ENCODE peak calls at places on chromosomes 5 and 9, in four cellular contexts. T, N, D and J are unnamed samples. For H3K4me1, the result is how much of the 10 kb centered on the place peaks cover.

GRCh38 chr5:18465833-18466681 is 831.8 kb downstream of the TAF11L14 start:
- DNase-seq in T (peak), D (no peak), N (peak), J (peak)

GRCh38 chr5:54184797-54185196 is 125.6 kb downstream of the ARL15 start:
- DNase-seq in N (no peak), T (no peak), D (no peak), J (no peak)

GRCh38 chr5:93107828-93108520 is 473.0 kb downstream of the NR2F1-AS1 start:
- DNase-seq in D (no peak), T (no peak), N (no peak), J (no peak)

GRCh38 chr5:78447775-78448424 is 87.5 kb downstream of the SCAMP1 start:
- DNase-seq in N (no peak), D (no peak), T (no peak), J (no peak)

GRCh38 chr9:20209421-20210340 is 412.6 kb downstream of the MLLT3 start:
- DNase-seq in N (no peak), T (no peak), D (no peak), J (no peak)

GRCh38 chr5:43582082-43583005 is 20.6 kb upstream of the NNT start:
- DNase-seq in N (no peak), D (no peak), T (no peak), J (no peak)

GRCh38 chr5:77369566-77369965 is 122.5 kb downstream of the WDR41 start:
- DNase-seq in T (no peak), D (no peak), N (no peak), J (no peak)

GRCh38 chr5:101393795-101394450 is 490.8 kb upstream of the ST8SIA4 start:
- DNase-seq in T (no peak), D (no peak), N (no peak), J (no peak)

GRCh38 chr5:61816585-61817450 is 484.8 kb downstream of the ZSWIM6 start:
- DNase-seq in T (peak), D (no peak), N (no peak), J (no peak)

GRCh38 chr9:97367729-97368128 is 44.2 kb upstream of the TDRD7 start:
- DNase-seq in D (no peak), T (no peak), N (no peak), J (no peak)

GRCh38 chr5:119243888-119244287 is 111.9 kb upstream of the TNFAIP8 start:
- DNase-seq in T (peak), D (no peak), N (no peak), J (no peak)

GRCh38 chr5:141934099-141934844 is 10.6 kb downstream of the DELE1 start:
- DNase-seq in D (peak), T (no peak), N (peak), J (no peak)

GRCh38 chr5:175746851-175747250 is 89.0 kb downstream of the HRH2 start:
- DNase-seq in N (peak), D (no peak), T (peak), J (peak)

GRCh38 chr5:150106669-150107068 is 20.3 kb upstream of the CSF1R start:
- DNase-seq in D (no peak), T (no peak), N (no peak), J (peak)

GRCh38 chr9:131273146-131273545 is 3.2 kb downstream of the FAM78A start:
- DNase-seq in T (no peak), D (peak), N (no peak), J (no peak)

GRCh38 chr5:82330921-82331320 is 52.8 kb upstream of the RPS23 start:
- DNase-seq in N (no peak), T (no peak), D (no peak), J (no peak)

GRCh38 chr5:78527054-78527884 is 121.3 kb downstream of the LHFPL2 start:
- DNase-seq in D (no peak), T (peak), N (peak), J (peak)

GRCh38 chr5:115471674-115472073 is 72.9 kb downstream of the FEM1C start:
- DNase-seq in N (no peak), D (peak), T (no peak), J (no peak)

GRCh38 chr5:4976918-4977317 is 163.2 kb upstream of the ADAMTS16 start:
- DNase-seq in N (no peak), T (no peak), D (no peak), J (no peak)

GRCh38 chr9:36749461-36749860 is 176.8 kb downstream of the MELK start:
- DNase-seq in N (no peak), D (no peak), T (no peak), J (no peak)

GRCh38 chr9:112239708-112240107 is 64.6 kb upstream of the SUSD1 start:
- DNase-seq in N (no peak), T (no peak), D (no peak), J (no peak)

DNA sequence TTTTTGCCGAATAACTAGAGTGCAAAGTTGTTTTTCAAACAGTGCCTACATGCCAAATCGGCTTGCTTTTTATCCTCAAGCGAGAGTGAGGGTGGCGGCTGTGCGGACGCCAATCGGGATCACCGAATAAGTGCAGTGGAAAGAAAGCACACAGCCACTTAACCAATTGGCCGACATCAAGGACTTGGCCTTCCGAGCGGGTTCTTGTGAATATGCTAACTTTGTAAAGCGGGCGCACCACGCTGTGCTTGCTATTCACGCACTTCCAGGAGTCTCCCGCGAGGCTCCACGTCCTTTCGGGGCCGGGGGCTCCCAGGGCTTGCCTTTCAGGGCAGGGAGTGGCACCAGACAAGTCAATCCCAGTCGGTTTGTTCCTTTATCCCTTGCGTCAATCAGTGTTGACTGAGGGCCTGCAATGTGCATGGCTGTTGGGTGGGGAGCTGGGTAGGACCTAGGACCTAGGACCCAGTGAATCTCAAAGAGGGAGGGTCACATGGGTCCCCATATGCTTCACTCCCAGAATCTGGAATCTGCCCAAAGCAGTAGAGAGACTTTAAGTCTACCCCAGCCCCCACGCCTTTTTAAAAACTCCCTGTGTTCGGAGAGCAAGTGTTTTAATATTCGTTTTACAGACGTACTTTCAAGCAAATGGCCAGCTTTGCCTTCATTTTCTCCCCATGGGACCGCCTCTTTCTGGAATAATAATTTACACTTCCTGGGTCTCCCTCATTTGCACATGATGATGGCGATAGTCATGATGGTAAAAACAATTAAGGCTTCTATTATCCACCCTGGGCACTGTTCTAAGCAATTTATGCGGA is 2.0 kb upstream of the GCNT4 start:
- DNase-seq in N (peak), D (peak), T (no peak), J (peak)
- H3K4me1 ChIP-seq in N (under half), D (under half), T (under half), J (under half)

DNA sequence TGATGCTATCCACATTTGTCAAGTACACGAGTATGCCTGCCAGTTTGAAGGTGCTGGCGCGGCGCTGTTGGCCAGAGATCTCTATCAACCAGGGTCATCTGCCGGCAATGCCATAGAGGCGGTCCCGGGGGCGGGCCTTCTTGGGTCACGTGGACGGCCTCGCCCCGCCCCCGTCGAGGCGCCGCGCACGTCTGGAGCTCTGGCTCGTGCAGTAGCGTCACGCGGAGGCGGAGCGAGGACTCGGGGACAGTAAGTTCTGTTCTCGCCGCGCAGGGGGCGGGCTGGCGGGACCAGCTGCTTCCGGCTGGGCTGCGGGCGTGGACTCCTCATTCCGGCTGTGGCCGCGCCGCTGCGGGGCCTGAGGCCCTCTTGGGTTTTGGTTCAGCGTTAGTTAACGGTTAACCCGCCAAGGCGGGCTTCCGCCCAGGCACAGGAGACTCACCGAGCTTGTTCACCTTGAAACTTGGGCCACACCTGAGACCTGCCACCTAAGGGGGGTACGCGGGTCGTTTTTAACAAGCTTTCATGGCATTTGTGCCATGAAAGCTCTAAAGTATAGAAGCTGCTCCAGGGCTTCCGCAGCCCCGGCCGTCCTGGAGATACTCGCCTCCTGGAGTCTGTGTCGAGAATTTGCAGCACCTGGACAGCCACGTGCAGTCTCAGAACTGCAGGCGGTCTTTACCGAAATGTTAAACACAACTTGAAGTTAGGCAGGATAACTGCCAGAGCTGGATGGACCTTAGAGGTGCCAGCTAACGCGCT is at the start of gene RFESD:
- DNase-seq in N (peak), D (peak), T (peak), J (peak)
- H3K4me3 ChIP-seq in N (peak), D (peak), T (peak), J (peak)

GRCh38 chr9:94868462-94868861 is 142.0 kb downstream of the AOPEP start:
- DNase-seq in D (no peak), N (no peak), T (no peak), J (no peak)
- H3K4me1 ChIP-seq in D (half or more), N (under half), T (half or more), J (under half)

GRCh38 chr5:140546851-140547507 is 483 bp upstream of the EIF4EBP3 start:
- DNase-seq in T (peak), N (no peak), D (no peak), J (peak)
- H3K4me3 ChIP-seq in T (no peak), N (no peak), D (peak), J (peak)

DNA sequence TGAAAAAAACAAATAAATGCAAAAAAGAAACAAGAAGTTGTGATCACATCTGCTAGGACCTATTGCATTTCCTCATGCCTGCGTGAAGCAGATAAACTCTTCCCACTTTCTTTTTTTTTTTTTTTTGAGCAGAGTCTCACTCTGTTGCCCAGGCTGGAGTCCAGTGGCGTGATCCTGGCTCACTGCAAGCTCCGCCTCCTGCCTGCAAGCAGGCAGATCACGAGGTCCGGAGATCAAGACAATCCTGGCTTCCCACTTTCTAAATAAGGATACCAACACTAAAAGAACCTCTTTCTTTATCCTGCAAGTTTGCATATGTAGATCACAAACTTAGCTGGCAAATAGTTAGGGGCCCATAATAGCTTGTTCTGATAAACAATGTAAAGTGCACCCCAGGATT is 128.6 kb downstream of the ASTN2 start:
- DNase-seq in D (no peak), N (no peak), T (no peak), J (no peak)
- H3K4me1 ChIP-seq in D (under half), N (under half), T (under half), J (under half)

GRCh38 chr5:68669864-68670263 is 423.9 kb upstream of the SLC30A5 start:
- DNase-seq in D (no peak), T (no peak), N (no peak), J (no peak)

DNA sequence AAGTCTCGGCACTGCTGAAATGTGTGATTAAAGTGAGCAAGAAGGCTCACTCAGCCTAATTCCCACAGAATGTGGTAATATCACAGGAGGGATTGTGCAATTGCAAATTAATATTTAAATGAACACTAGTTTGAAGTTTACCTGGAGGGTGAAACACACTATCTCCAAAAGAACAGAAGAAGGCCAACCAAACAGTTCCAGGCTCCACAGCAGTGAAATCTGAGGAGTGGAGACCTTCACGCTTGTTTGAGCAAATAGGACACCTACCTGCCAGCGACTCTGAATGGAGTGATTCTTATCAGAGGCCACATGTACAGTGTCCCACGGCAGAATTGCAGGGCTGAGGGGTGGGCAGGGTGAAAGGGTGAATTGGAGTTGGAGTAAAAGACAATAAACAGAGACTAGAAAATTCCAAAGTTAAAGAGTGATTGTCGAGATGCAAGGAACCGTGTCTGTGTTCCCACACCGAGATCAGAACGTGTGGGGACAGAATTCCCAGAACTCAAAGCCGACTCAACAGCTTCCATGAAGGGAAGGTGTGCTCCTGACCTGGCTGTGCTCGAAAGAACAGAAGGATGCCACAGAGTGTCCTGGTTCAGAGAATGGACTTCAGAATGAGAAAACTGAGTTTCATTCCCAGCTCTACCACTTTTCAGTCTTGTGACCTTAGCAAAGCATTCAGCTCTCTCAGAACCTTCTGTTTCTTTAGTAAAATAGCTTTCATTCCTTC is 420.2 kb upstream of the SLC30A5 start:
- DNase-seq in N (no peak), D (no peak), T (no peak), J (no peak)
- H3K4me3 ChIP-seq in N (no peak), D (no peak), T (no peak), J (no peak)

GRCh38 chr9:92738661-92739081 is 26.0 kb downstream of the BICD2 start:
- DNase-seq in N (no peak), D (peak), T (no peak), J (peak)

GRCh38 chr9:92736816-92737606 is 27.6 kb downstream of the BICD2 start:
- DNase-seq in N (peak), D (no peak), T (no peak), J (peak)

GRCh38 chr9:92737611-92738299 is 26.9 kb downstream of the BICD2 start:
- DNase-seq in N (no peak), T (no peak), D (no peak), J (no peak)

GRCh38 chr9:92735907-92736600 is 28.6 kb downstream of the BICD2 start:
- DNase-seq in N (no peak), T (no peak), D (no peak), J (peak)

GRCh38 chr9:92734931-92735906 is 29.4 kb downstream of the BICD2 start:
- DNase-seq in N (no peak), D (no peak), T (no peak), J (peak)
- H3K4me1 ChIP-seq in N (under half), D (half or more), T (under half), J (under half)

DNA sequence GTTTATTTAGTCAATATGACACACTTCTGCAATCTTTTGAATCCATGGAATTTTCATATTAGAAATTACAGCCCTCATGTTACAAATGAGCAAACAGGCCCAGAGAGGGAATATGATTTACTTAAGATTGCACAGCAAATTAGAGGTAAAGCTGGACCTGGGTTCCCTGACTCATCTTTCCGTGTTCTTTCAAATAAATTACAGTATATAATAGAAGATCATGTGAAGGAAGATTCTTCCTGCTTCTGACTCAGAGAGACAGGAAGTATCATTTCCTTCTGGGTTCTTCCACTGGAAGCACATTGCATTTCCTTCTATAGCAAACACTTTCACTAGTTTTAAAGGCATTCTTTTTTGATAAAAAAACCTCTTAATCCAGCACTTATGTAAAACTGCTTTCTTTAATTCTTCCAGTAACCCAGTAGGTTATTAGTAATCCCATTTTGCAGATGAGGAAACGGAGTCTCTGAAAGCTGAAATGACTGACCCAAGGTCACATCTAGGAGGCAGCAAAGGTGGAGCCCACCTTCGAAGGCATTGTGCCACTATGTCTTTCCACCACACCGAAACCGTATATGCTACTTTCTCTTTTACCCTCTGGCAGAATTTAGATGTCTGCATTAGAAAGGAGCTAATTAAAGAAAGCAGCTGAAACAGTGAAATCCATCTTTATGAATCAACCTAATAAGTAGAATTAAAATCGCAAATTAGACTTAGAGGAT is 566.7 kb upstream of the KLF4 start:
- DNase-seq in D (no peak), T (peak), N (no peak), J (no peak)
- H3K4me3 ChIP-seq in D (no peak), T (peak), N (no peak), J (no peak)

GRCh38 chr5:143217065-143217803 is 186.3 kb downstream of the NR3C1 start:
- DNase-seq in T (no peak), D (no peak), N (no peak), J (no peak)
- H3K4me1 ChIP-seq in T (under half), D (under half), N (under half), J (under half)

GRCh38 chr9:117407436-117408022 is 7.3 kb downstream of the ASTN2 start:
- DNase-seq in N (no peak), D (no peak), T (no peak), J (no peak)
- H3K4me3 ChIP-seq in N (no peak), D (no peak), T (no peak), J (no peak)